ENCODE peak calls at places on chromosomes 5 and 9, in five cellular contexts. I is SW480; V is MM.1S; R is mammary epithelial cell; X is stimulated activated CD8-positive, alpha-beta memory T cell treated with anti-CD3 and anti-CD28 coated beads, Interleukin-4, amount 100 ng/mL, for 1 hour. O is an unnamed sample.

GRCh38 chr9:87871425-87872078 is 11.1 kb upstream of the SPATA31E1 start:
- DNase-seq in V (no peak), R (no peak), I (no peak), X (no peak), O (no peak)

GRCh38 chr5:129902806-129903205 is 1.5 kb upstream of the CHSY3 start:
- DNase-seq in R (no peak), V (no peak), I (no peak), X (no peak), O (no peak)

GRCh38 chr5:14447958-14448881 is 133.4 kb upstream of the OTULINL start:
- DNase-seq in R (no peak), I (no peak), V (no peak), X (no peak), O (no peak)

GRCh38 chr9:19229725-19230355 is 653 bp upstream of the DENND4C start:
- DNase-seq in I (peak), X (peak), V (peak), R (no peak), O (peak)

GRCh38 chr9:123686131-123686848 is 243.6 kb downstream of the DENND1A start:
- DNase-seq in X (no peak), V (no peak), R (peak), I (no peak), O (no peak)

GRCh38 chr9:68704804-68705635 is at the start of gene PIP5K1B:
- DNase-seq in I (peak), V (peak), X (no peak), R (peak), O (peak)

GRCh38 chr5:136802382-136802781 is 437.0 kb upstream of the TRPC7 start:
- DNase-seq in X (no peak), R (peak), I (peak), V (no peak), O (peak)

GRCh38 chr5:170268884-170269283 is 28.7 kb downstream of the LCP2 start:
- DNase-seq in X (no peak), I (no peak), R (no peak), V (no peak), O (no peak)

GRCh38 chr9:98861881-98862501 is 54.5 kb downstream of the GALNT12 start:
- DNase-seq in V (no peak), I (no peak), X (no peak), R (peak), O (no peak)

GRCh38 chr9:135291165-135291564 is 188.4 kb upstream of the PPP1R26 start:
- DNase-seq in R (no peak), I (no peak), X (no peak), V (no peak), O (no peak)

O was measured in OCI-LY7.